ENCODE peak calls at places on chromosomes 1 and 21, in five cellular contexts. One of them, this sample, is unnamed. For H3K36me3, the result is how much of the 10 kb centered on the place peaks cover.

GRCh38 chr21:42585881-42586280 is 67.5 kb upstream of the PDE9A start:
- DNase-seq in CD8-positive, alpha-beta T cell: no peak
- DNase-seq in breast epithelium: no peak
- DNase-seq in endodermal cell: no peak
- DNase-seq in uterus: no peak
- DNase-seq in this sample: no peak

GRCh38 chr1:68112835-68113243 is 62.4 kb upstream of the DIRAS3 start:
- DNase-seq in breast epithelium: peak
- DNase-seq in uterus: no peak
- DNase-seq in CD8-positive, alpha-beta T cell: no peak
- DNase-seq in endodermal cell: peak
- DNase-seq in this sample: no peak

GRCh38 chr1:104991702-104992101 is 1242.0 kb downstream of the AMY1C start:
- DNase-seq in uterus: no peak
- DNase-seq in CD8-positive, alpha-beta T cell: no peak
- DNase-seq in breast epithelium: no peak
- DNase-seq in endodermal cell: no peak
- DNase-seq in this sample: no peak

GRCh38 chr21:43367296-43367695 is 59.6 kb downstream of the SIK1 start:
- DNase-seq in CD8-positive, alpha-beta T cell: no peak
- DNase-seq in uterus: no peak
- DNase-seq in breast epithelium: no peak
- DNase-seq in endodermal cell: no peak
- DNase-seq in this sample: no peak

GRCh38 chr1:45394342-45394741 is 54.1 kb upstream of the MUTYH start:
- DNase-seq in breast epithelium: no peak
- DNase-seq in uterus: no peak
- DNase-seq in CD8-positive, alpha-beta T cell: no peak
- DNase-seq in endodermal cell: no peak
- DNase-seq in this sample: no peak

GRCh38 chr1:207745285-207745684 is 6.6 kb upstream of the CD46 start:
- DNase-seq in endodermal cell: no peak
- DNase-seq in breast epithelium: no peak
- DNase-seq in CD8-positive, alpha-beta T cell: no peak
- DNase-seq in uterus: no peak
- DNase-seq in this sample: no peak

GRCh38 chr21:20789696-20790095 is 208.5 kb upstream of the NCAM2 start:
- DNase-seq in uterus: no peak
- DNase-seq in CD8-positive, alpha-beta T cell: no peak
- DNase-seq in endodermal cell: no peak
- DNase-seq in breast epithelium: no peak
- DNase-seq in this sample: no peak

GRCh38 chr1:219177363-219177762 is 3.7 kb downstream of the LYPLAL1 start:
- DNase-seq in breast epithelium: no peak
- DNase-seq in uterus: no peak
- DNase-seq in endodermal cell: no peak
- DNase-seq in CD8-positive, alpha-beta T cell: no peak
- DNase-seq in this sample: no peak

GRCh38 chr21:37074546-37074945 is 1.5 kb downstream of the TTC3 start:
- DNase-seq in endodermal cell: no peak
- DNase-seq in breast epithelium: no peak
- DNase-seq in uterus: no peak
- DNase-seq in CD8-positive, alpha-beta T cell: no peak
- DNase-seq in this sample: no peak

GRCh38 chr1:95393434-95393833 is 159.4 kb downstream of the RWDD3 start:
- DNase-seq in endodermal cell: no peak
- DNase-seq in CD8-positive, alpha-beta T cell: no peak
- DNase-seq in uterus: no peak
- DNase-seq in breast epithelium: no peak
- DNase-seq in this sample: no peak

GRCh38 chr21:41566500-41567014 is 58.6 kb upstream of the TMPRSS2 start:
- DNase-seq in uterus: no peak
- DNase-seq in endodermal cell: no peak
- DNase-seq in breast epithelium: no peak
- DNase-seq in CD8-positive, alpha-beta T cell: no peak
- DNase-seq in this sample: no peak

GRCh38 chr1:184050631-184051030 is 899 bp upstream of the TSEN15 start:
- DNase-seq in breast epithelium: no peak
- DNase-seq in CD8-positive, alpha-beta T cell: no peak
- DNase-seq in uterus: no peak
- DNase-seq in endodermal cell: no peak
- DNase-seq in this sample: no peak

GRCh38 chr1:113048064-113048463 is 24.9 kb upstream of the LRIG2 start:
- DNase-seq in breast epithelium: no peak
- DNase-seq in endodermal cell: no peak
- DNase-seq in uterus: no peak
- DNase-seq in CD8-positive, alpha-beta T cell: no peak
- DNase-seq in this sample: no peak

GRCh38 chr1:94237291-94238226 is at the start of gene ARHGAP29:
- DNase-seq in endodermal cell: peak
- DNase-seq in breast epithelium: peak
- DNase-seq in uterus: peak
- DNase-seq in CD8-positive, alpha-beta T cell: peak
- DNase-seq in this sample: peak

GRCh38 chr1:65456481-65456880 is 36.0 kb downstream of the LEPR start:
- DNase-seq in endodermal cell: no peak
- DNase-seq in breast epithelium: no peak
- DNase-seq in CD8-positive, alpha-beta T cell: no peak
- DNase-seq in uterus: no peak
- DNase-seq in this sample: no peak

GRCh38 chr1:9085306-9085940 is 16.0 kb upstream of the SLC2A5 start:
- DNase-seq in uterus: no peak
- DNase-seq in endodermal cell: no peak
- DNase-seq in breast epithelium: no peak
- DNase-seq in CD8-positive, alpha-beta T cell: no peak
- DNase-seq in this sample: no peak

GRCh38 chr1:76494807-76495206 is 372.5 kb upstream of the ST6GALNAC5 start:
- DNase-seq in CD8-positive, alpha-beta T cell: no peak
- DNase-seq in breast epithelium: no peak
- DNase-seq in uterus: no peak
- DNase-seq in endodermal cell: no peak
- DNase-seq in this sample: no peak

GRCh38 chr1:33377750-33378149 is 53.1 kb downstream of the PHC2 start:
- DNase-seq in CD8-positive, alpha-beta T cell: no peak
- DNase-seq in breast epithelium: no peak
- DNase-seq in endodermal cell: peak
- DNase-seq in uterus: no peak
- DNase-seq in this sample: no peak

GRCh38 chr1:53982034-53982761 is 35.8 kb downstream of the LDLRAD1 start:
- DNase-seq in uterus: peak
- DNase-seq in endodermal cell: peak
- DNase-seq in CD8-positive, alpha-beta T cell: no peak
- DNase-seq in breast epithelium: peak
- DNase-seq in this sample: no peak

GRCh38 chr1:7177021-7177420 is 391.8 kb downstream of the CAMTA1 start:
- DNase-seq in CD8-positive, alpha-beta T cell: no peak
- DNase-seq in breast epithelium: no peak
- DNase-seq in uterus: no peak
- DNase-seq in endodermal cell: no peak
- DNase-seq in this sample: no peak

GRCh38 chr21:44589586-44590305 is 2.6 kb downstream of the KRTAP10-6 start:
- DNase-seq in uterus: no peak
- DNase-seq in breast epithelium: no peak
- DNase-seq in endodermal cell: peak
- DNase-seq in CD8-positive, alpha-beta T cell: no peak
- DNase-seq in this sample: no peak

GRCh38 chr21:15764878-15765277 is 35.1 kb downstream of the USP25 start:
- DNase-seq in breast epithelium: no peak
- DNase-seq in uterus: no peak
- DNase-seq in endodermal cell: no peak
- DNase-seq in CD8-positive, alpha-beta T cell: no peak
- DNase-seq in this sample: no peak

GRCh38 chr21:45078877-45079281 is 4.5 kb downstream of the ADARB1 start:
- DNase-seq in endodermal cell: no peak
- DNase-seq in uterus: no peak
- DNase-seq in CD8-positive, alpha-beta T cell: peak
- DNase-seq in breast epithelium: no peak
- DNase-seq in this sample: no peak

GRCh38 chr21:37463083-37463780 is 96.7 kb downstream of the DYRK1A start:
- DNase-seq in endodermal cell: peak
- DNase-seq in uterus: no peak
- DNase-seq in CD8-positive, alpha-beta T cell: no peak
- DNase-seq in breast epithelium: no peak
- DNase-seq in this sample: no peak

GRCh38 chr1:45444609-45445131 is 46.3 kb downstream of the TESK2 start:
- DNase-seq in CD8-positive, alpha-beta T cell: no peak
- DNase-seq in breast epithelium: no peak
- DNase-seq in endodermal cell: no peak
- DNase-seq in uterus: no peak
- DNase-seq in this sample: no peak

GRCh38 chr1:182643699-182644098 is 39.5 kb upstream of the RGS16 start:
- DNase-seq in CD8-positive, alpha-beta T cell: no peak
- DNase-seq in uterus: no peak
- DNase-seq in breast epithelium: no peak
- DNase-seq in endodermal cell: no peak
- DNase-seq in this sample: no peak

GRCh38 chr1:151056149-151056548 is 3.3 kb downstream of the CDC42SE1 start:
- DNase-seq in endodermal cell: no peak
- DNase-seq in CD8-positive, alpha-beta T cell: peak
- DNase-seq in breast epithelium: no peak
- DNase-seq in uterus: no peak
- DNase-seq in this sample: no peak

GRCh38 chr21:44089001-44089911 is 17.9 kb upstream of the PWP2 start:
- DNase-seq in endodermal cell: no peak
- DNase-seq in uterus: no peak
- DNase-seq in CD8-positive, alpha-beta T cell: peak
- DNase-seq in breast epithelium: peak
- DNase-seq in this sample: no peak

GRCh38 chr1:168136709-168137514 is at the start of gene GPR161:
- DNase-seq in endodermal cell: peak
- DNase-seq in CD8-positive, alpha-beta T cell: peak
- DNase-seq in breast epithelium: no peak
- DNase-seq in uterus: peak
- DNase-seq in this sample: no peak

GRCh38 chr1:166113031-166113430 is 53.8 kb downstream of the FAM78B start:
- DNase-seq in breast epithelium: no peak
- DNase-seq in endodermal cell: no peak
- DNase-seq in uterus: no peak
- DNase-seq in CD8-positive, alpha-beta T cell: no peak
- DNase-seq in this sample: no peak

GRCh38 chr1:65059930-65060538 is 88.0 kb upstream of the AK4 start:
- DNase-seq in breast epithelium: no peak
- DNase-seq in endodermal cell: no peak
- DNase-seq in uterus: no peak
- DNase-seq in CD8-positive, alpha-beta T cell: no peak
- DNase-seq in this sample: no peak

GRCh38 chr1:21378705-21379494 is 61.0 kb upstream of the NBPF3 start:
- DNase-seq in CD8-positive, alpha-beta T cell: no peak
- DNase-seq in endodermal cell: no peak
- DNase-seq in breast epithelium: no peak
- DNase-seq in uterus: no peak
- DNase-seq in this sample: no peak

GRCh38 chr1:22738522-22738921 is 27.9 kb downstream of the EPHB2 start:
- DNase-seq in endodermal cell: no peak
- DNase-seq in uterus: no peak
- DNase-seq in CD8-positive, alpha-beta T cell: no peak
- DNase-seq in breast epithelium: no peak
- DNase-seq in this sample: no peak

GRCh38 chr21:30028537-30028936 is 88.7 kb upstream of the GRIK1 start:
- DNase-seq in CD8-positive, alpha-beta T cell: no peak
- DNase-seq in breast epithelium: no peak
- DNase-seq in uterus: no peak
- DNase-seq in endodermal cell: no peak
- DNase-seq in this sample: no peak

GRCh38 chr1:32351077-32351858 is 11.0 kb downstream of the FAM229A start:
- DNase-seq in uterus: peak
- DNase-seq in endodermal cell: peak
- DNase-seq in CD8-positive, alpha-beta T cell: peak
- DNase-seq in breast epithelium: peak
- DNase-seq in this sample: peak
- TF ChIP-seq CTCF in uterus: peak
- TF ChIP-seq CTCF in endodermal cell: peak
- TF ChIP-seq CTCF in CD8-positive, alpha-beta T cell: peak
- TF ChIP-seq CTCF in breast epithelium: peak
- TF ChIP-seq CTCF in this sample: peak

GRCh38 chr1:230926182-230926581 is 52.5 kb downstream of the TTC13 start:
- DNase-seq in CD8-positive, alpha-beta T cell: no peak
- DNase-seq in endodermal cell: no peak
- DNase-seq in uterus: no peak
- DNase-seq in breast epithelium: no peak
- DNase-seq in this sample: no peak

GRCh38 chr1:230916607-230917283 is 48.4 kb upstream of the C1orf198 start:
- DNase-seq in CD8-positive, alpha-beta T cell: no peak
- DNase-seq in uterus: no peak
- DNase-seq in endodermal cell: no peak
- DNase-seq in breast epithelium: no peak
- DNase-seq in this sample: no peak

GRCh38 chr1:230919201-230919600 is 50.9 kb upstream of the C1orf198 start:
- DNase-seq in uterus: no peak
- DNase-seq in CD8-positive, alpha-beta T cell: no peak
- DNase-seq in endodermal cell: no peak
- DNase-seq in breast epithelium: no peak
- DNase-seq in this sample: no peak

GRCh38 chr1:230917284-230918135 is 49.2 kb upstream of the C1orf198 start:
- DNase-seq in uterus: peak
- DNase-seq in CD8-positive, alpha-beta T cell: peak
- DNase-seq in endodermal cell: peak
- DNase-seq in breast epithelium: peak
- DNase-seq in this sample: no peak

GRCh38 chr1:230922620-230923019 is 54.3 kb upstream of the C1orf198 start:
- DNase-seq in endodermal cell: peak
- DNase-seq in breast epithelium: no peak
- DNase-seq in CD8-positive, alpha-beta T cell: no peak
- DNase-seq in uterus: no peak
- DNase-seq in this sample: no peak
- H3K36me3 ChIP-seq in endodermal cell: under half
- H3K36me3 ChIP-seq in breast epithelium: under half
- H3K36me3 ChIP-seq in CD8-positive, alpha-beta T cell: under half
- H3K36me3 ChIP-seq in uterus: under half
- H3K36me3 ChIP-seq in this sample: under half

GRCh38 chr1:221100196-221100950 is 221.1 kb downstream of the HLX start:
- DNase-seq in uterus: no peak
- DNase-seq in breast epithelium: no peak
- DNase-seq in CD8-positive, alpha-beta T cell: no peak
- DNase-seq in endodermal cell: no peak
- DNase-seq in this sample: no peak
- TF ChIP-seq CTCF in uterus: no peak
- TF ChIP-seq CTCF in breast epithelium: no peak
- TF ChIP-seq CTCF in CD8-positive, alpha-beta T cell: no peak
- TF ChIP-seq CTCF in endodermal cell: no peak
- TF ChIP-seq CTCF in this sample: no peak

GRCh38 chr1:89114662-89115061 is 11.3 kb downstream of the GBP2 start:
- DNase-seq in CD8-positive, alpha-beta T cell: no peak
- DNase-seq in uterus: no peak
- DNase-seq in breast epithelium: no peak
- DNase-seq in endodermal cell: no peak
- DNase-seq in this sample: no peak
- H3K36me3 ChIP-seq in CD8-positive, alpha-beta T cell: half or more
- H3K36me3 ChIP-seq in uterus: under half
- H3K36me3 ChIP-seq in breast epithelium: under half
- H3K36me3 ChIP-seq in endodermal cell: under half
- H3K36me3 ChIP-seq in this sample: half or more

GRCh38 chr1:228885845-228886244 is 150.6 kb downstream of the RHOU start:
- DNase-seq in CD8-positive, alpha-beta T cell: no peak
- DNase-seq in breast epithelium: no peak
- DNase-seq in endodermal cell: no peak
- DNase-seq in uterus: no peak
- DNase-seq in this sample: no peak
- TF ChIP-seq CTCF in CD8-positive, alpha-beta T cell: no peak
- TF ChIP-seq CTCF in breast epithelium: no peak
- TF ChIP-seq CTCF in endodermal cell: no peak
- TF ChIP-seq CTCF in uterus: no peak
- TF ChIP-seq CTCF in this sample: no peak